ENCODE peak calls at places on chromosomes 12 and 14, in seven cellular contexts. D is OCI-LY7, N is HepG2, O is ovary, L is A549, H is osteoblast, S is psoas muscle. K is an unnamed sample.

GRCh38 chr12:110330544-110330943 is 49.5 kb downstream of the ATP2A2 start:
- DNase-seq in D (no peak), N (no peak), O (no peak), L (no peak), H (no peak), S (no peak), K (no peak)

GRCh38 chr14:35687335-35687939 is 121.7 kb downstream of the RALGAPA1 start:
- DNase-seq in D (peak; percentile 69), N (peak; percentile 75), O (no peak), L (peak; percentile 4), H (no peak), S (no peak), K (peak; percentile 0)

GRCh38 chr12:55637467-55637866 is 775 bp downstream of the OR10P1 start:
- DNase-seq in D (no peak), N (no peak), O (no peak), L (no peak), H (no peak), S (no peak), K (peak; percentile 62)

GRCh38 chr14:39425947-39426346 is 6.3 kb downstream of the FBXO33 start:
- DNase-seq in D (no peak), N (no peak), O (no peak), L (no peak), H (no peak), S (no peak), K (no peak)

GRCh38 chr12:111596985-111597730 is 2.0 kb downstream of the ATXN2 start:
- DNase-seq in D (peak; percentile 59), N (peak; percentile 70), O (peak; percentile 38), L (peak; percentile 52), H (peak; percentile 90), S (peak; percentile 71), K (no peak)

GRCh38 chr14:71137536-71138235 is 230.4 kb downstream of the PCNX1 start:
- DNase-seq in D (no peak), N (no peak), O (no peak), L (no peak), H (no peak), S (no peak), K (no peak)

GRCh38 chr12:5040368-5040767 is 3.3 kb upstream of the KCNA5 start:
- DNase-seq in D (no peak), N (no peak), O (no peak), L (no peak), H (peak; percentile 65), S (no peak), K (no peak)

GRCh38 chr12:29889737-29890136 is 106.0 kb upstream of the TMTC1 start:
- DNase-seq in D (peak; percentile 11), N (peak; percentile 4), O (peak; percentile 34), L (no peak), H (peak; percentile 72), S (peak; percentile 59), K (no peak)

GRCh38 chr14:78417532-78417931 is 247.4 kb downstream of the NRXN3 start:
- DNase-seq in D (no peak), N (no peak), O (no peak), L (no peak), H (no peak), S (no peak), K (no peak)

GRCh38 chr14:60753264-60754126 is 18.9 kb downstream of the MNAT1 start:
- DNase-seq in D (no peak), N (no peak), O (no peak), L (no peak), H (no peak), S (no peak), K (peak; percentile 85)

GRCh38 chr12:127169321-127170270 is 1097.4 kb upstream of the TMEM132C start:
- DNase-seq in D (no peak), N (no peak), O (no peak), L (no peak), H (peak; percentile 80), S (no peak), K (no peak)

GRCh38 chr12:2877959-2878732 is 1.1 kb downstream of the RHNO1 start:
- DNase-seq in D (peak; percentile 54), N (no peak), O (no peak), L (no peak), H (peak; percentile 81), S (no peak), K (no peak)

GRCh38 chr14:66965831-66966230 is 223.4 kb upstream of the GARIN2 start:
- DNase-seq in D (no peak), N (no peak), O (no peak), L (no peak), H (peak; percentile 18), S (no peak), K (no peak)

GRCh38 chr12:64621257-64621942 is 11.1 kb downstream of the RASSF3 start:
- DNase-seq in D (peak; percentile 91), N (no peak), O (no peak), L (no peak), H (peak; percentile 82), S (no peak), K (no peak)

GRCh38 chr12:49188205-49188915 is 520 bp downstream of the TUBA1A start:
- DNase-seq in D (peak; percentile 78), N (peak; percentile 11), O (peak; percentile 82), L (peak; percentile 64), H (peak; percentile 90), S (peak; percentile 90), K (peak; percentile 87)

GRCh38 chr12:74945771-74946198 is 263.9 kb downstream of the KCNC2 start:
- DNase-seq in D (no peak), N (no peak), O (no peak), L (no peak), H (no peak), S (no peak), K (no peak)

GRCh38 chr12:88951177-88951576 is 370.9 kb upstream of the KITLG start:
- DNase-seq in D (no peak), N (no peak), O (no peak), L (no peak), H (no peak), S (no peak), K (no peak)

GRCh38 chr12:132046561-132046960 is 96.8 kb downstream of the EP400 start:
- DNase-seq in D (no peak), N (no peak), O (no peak), L (no peak), H (peak; percentile 95), S (no peak), K (no peak)

GRCh38 chr12:51530208-51530607 is 60.8 kb upstream of the SCN8A start:
- DNase-seq in D (no peak), N (no peak), O (no peak), L (no peak), H (no peak), S (no peak), K (no peak)

GRCh38 chr12:51531284-51531981 is 59.6 kb upstream of the SCN8A start:
- DNase-seq in D (no peak), N (no peak), O (no peak), L (no peak), H (no peak), S (no peak), K (no peak)

GRCh38 chr12:51534216-51534615 is 56.8 kb upstream of the SCN8A start:
- DNase-seq in D (no peak), N (no peak), O (no peak), L (no peak), H (no peak), S (no peak), K (no peak)

GRCh38 chr12:51533799-51534198 is 57.2 kb upstream of the SCN8A start:
- DNase-seq in D (no peak), N (no peak), O (no peak), L (no peak), H (no peak), S (no peak), K (no peak)

GRCh38 chr12:51531982-51532497 is 59.0 kb upstream of the SCN8A start:
- DNase-seq in D (peak; percentile 71), N (peak; percentile 43), O (peak; percentile 78), L (peak; percentile 79), H (peak; percentile 80), S (peak; percentile 74), K (peak; percentile 79)
- H3K4me3 ChIP-seq in D (no peak overlapping the region), N (no peak overlapping the region), O (no peak overlapping the region), L (no peak overlapping the region), H (no peak overlapping the region), S (no peak overlapping the region), K (no peak overlapping the region)

GRCh38 chr12:16606936-16607335 is 974 bp upstream of the LMO3 start:
- DNase-seq in D (no peak), N (no peak), O (no peak), L (no peak), H (peak; percentile 56), S (no peak), K (no peak)

GRCh38 chr12:16606201-16606849 is 363 bp upstream of the LMO3 start:
- DNase-seq in D (peak; percentile 67), N (no peak), O (no peak), L (no peak), H (peak; percentile 61), S (peak; percentile 49), K (no peak)

GRCh38 chr12:16604853-16605252 is 1.1 kb downstream of the LMO3 start:
- DNase-seq in D (no peak), N (no peak), O (no peak), L (no peak), H (no peak), S (no peak), K (no peak)

GRCh38 chr12:16605666-16606116 is 271 bp downstream of the LMO3 start:
- DNase-seq in D (peak; percentile 64), N (peak; percentile 9), O (no peak), L (no peak), H (peak; percentile 32), S (no peak), K (no peak)

GRCh38 chr12:16606117-16606200 is at the start of gene LMO3:
- DNase-seq in D (no peak), N (no peak), O (no peak), L (no peak), H (no peak), S (no peak), K (no peak)
- H3K4me1 ChIP-seq in D (peaks cover 54% of the 10 kb centered on the region), N (peaks cover 31% of the 10 kb centered on the region), O (no peaks in the 10 kb centered on the region), L (no peaks in the 10 kb centered on the region), H (peaks cover 5% of the 10 kb centered on the region), S (no peaks in the 10 kb centered on the region), K (no peaks in the 10 kb centered on the region)

GRCh38 chr12:14814082-14814481 is at the start of gene SMCO3:
- DNase-seq in D (no peak), N (no peak), O (no peak), L (no peak), H (no peak), S (no peak), K (no peak)
- H3K4me3 ChIP-seq in D (no peak within 1 kb of the TSS), N (no peak within 1 kb of the TSS), O (no peak within 1 kb of the TSS), L (no peak within 1 kb of the TSS), H (no peak within 1 kb of the TSS), S (no peak within 1 kb of the TSS), K (no peak within 1 kb of the TSS)

GRCh38 chr12:104280111-104280510 is 23.4 kb upstream of the EID3 start:
- DNase-seq in D (no peak), N (no peak), O (no peak), L (peak; percentile 36), H (no peak), S (no peak), K (no peak)

GRCh38 chr12:104282109-104282508 is 21.4 kb upstream of the EID3 start:
- DNase-seq in D (no peak), N (no peak), O (no peak), L (no peak), H (no peak), S (no peak), K (no peak)

GRCh38 chr12:104280703-104281458 is 22.7 kb upstream of the EID3 start:
- DNase-seq in D (no peak), N (peak; percentile 43), O (no peak), L (peak; percentile 67), H (peak; percentile 90), S (no peak), K (no peak)

GRCh38 chr12:104279164-104279563 is 24.4 kb upstream of the EID3 start:
- DNase-seq in D (no peak), N (no peak), O (no peak), L (no peak), H (no peak), S (no peak), K (no peak)

GRCh38 chr12:104281636-104282035 is 21.9 kb upstream of the EID3 start:
- DNase-seq in D (no peak), N (no peak), O (no peak), L (no peak), H (no peak), S (no peak), K (no peak)
- H3K4me1 ChIP-seq in D (peaks cover 24% of the 10 kb centered on the region), N (peaks cover 26% of the 10 kb centered on the region), O (peaks cover 3% of the 10 kb centered on the region), L (peaks cover 85% of the 10 kb centered on the region), H (peaks cover 51% of the 10 kb centered on the region), S (peaks cover 22% of the 10 kb centered on the region), K (peaks cover 8% of the 10 kb centered on the region)

K was measured in CD8-positive, alpha-beta memory T cell.